ENCODE peak calls at places on chromosome 15, in seven cellular contexts. One of them, this sample, is unnamed.

GRCh38 chr15:35810007-35810406 is 264.0 kb upstream of the DPH6 start:
- DNase-seq in M059J: no peak
- DNase-seq in aorta: no peak
- DNase-seq in EL: no peak
- DNase-seq in hepatocyte: no peak
- DNase-seq in AG04450: no peak
- DNase-seq in activated CD4-positive, alpha-beta memory T cell treated with anti-CD3 and anti-CD28 coated beads, Interleukin-2, amount 10 ng/mL, durations not matched to agents 7 days and 5 days: no peak
- DNase-seq in this sample: no peak

GRCh38 chr15:90463381-90463780 is 66.3 kb upstream of the CRTC3 start:
- DNase-seq in hepatocyte: no peak
- DNase-seq in aorta: no peak
- DNase-seq in M059J: peak
- DNase-seq in activated CD4-positive, alpha-beta memory T cell treated with anti-CD3 and anti-CD28 coated beads, Interleukin-2, amount 10 ng/mL, durations not matched to agents 7 days and 5 days: no peak
- DNase-seq in EL: peak
- DNase-seq in AG04450: no peak
- DNase-seq in this sample: peak

GRCh38 chr15:86624261-86625036 is 544.8 kb downstream of the AGBL1 start:
- DNase-seq in EL: peak
- DNase-seq in hepatocyte: peak
- DNase-seq in M059J: peak
- DNase-seq in activated CD4-positive, alpha-beta memory T cell treated with anti-CD3 and anti-CD28 coated beads, Interleukin-2, amount 10 ng/mL, durations not matched to agents 7 days and 5 days: peak
- DNase-seq in aorta: peak
- DNase-seq in AG04450: no peak
- DNase-seq in this sample: peak

GRCh38 chr15:73617310-73617709 is 15.9 kb downstream of the NPTN start:
- DNase-seq in hepatocyte: no peak
- DNase-seq in EL: no peak
- DNase-seq in activated CD4-positive, alpha-beta memory T cell treated with anti-CD3 and anti-CD28 coated beads, Interleukin-2, amount 10 ng/mL, durations not matched to agents 7 days and 5 days: no peak
- DNase-seq in AG04450: no peak
- DNase-seq in aorta: no peak
- DNase-seq in M059J: no peak
- DNase-seq in this sample: peak

GRCh38 chr15:51380999-51381806 is 39.7 kb downstream of the GLDN start:
- DNase-seq in AG04450: peak
- DNase-seq in M059J: peak
- DNase-seq in hepatocyte: peak
- DNase-seq in aorta: peak
- DNase-seq in activated CD4-positive, alpha-beta memory T cell treated with anti-CD3 and anti-CD28 coated beads, Interleukin-2, amount 10 ng/mL, durations not matched to agents 7 days and 5 days: peak
- DNase-seq in EL: peak
- DNase-seq in this sample: peak

GRCh38 chr15:74775132-74775562 is 6.7 kb upstream of the CSK start:
- DNase-seq in aorta: no peak
- DNase-seq in EL: no peak
- DNase-seq in AG04450: no peak
- DNase-seq in hepatocyte: no peak
- DNase-seq in activated CD4-positive, alpha-beta memory T cell treated with anti-CD3 and anti-CD28 coated beads, Interleukin-2, amount 10 ng/mL, durations not matched to agents 7 days and 5 days: no peak
- DNase-seq in M059J: no peak
- DNase-seq in this sample: no peak

GRCh38 chr15:99502182-99502581 is 63.6 kb upstream of the MEF2A start:
- DNase-seq in hepatocyte: no peak
- DNase-seq in aorta: no peak
- DNase-seq in AG04450: no peak
- DNase-seq in M059J: no peak
- DNase-seq in EL: no peak
- DNase-seq in activated CD4-positive, alpha-beta memory T cell treated with anti-CD3 and anti-CD28 coated beads, Interleukin-2, amount 10 ng/mL, durations not matched to agents 7 days and 5 days: peak
- DNase-seq in this sample: no peak

GRCh38 chr15:89526601-89527441 is 30.4 kb upstream of the RHCG start:
- DNase-seq in EL: no peak
- DNase-seq in aorta: no peak
- DNase-seq in hepatocyte: no peak
- DNase-seq in activated CD4-positive, alpha-beta memory T cell treated with anti-CD3 and anti-CD28 coated beads, Interleukin-2, amount 10 ng/mL, durations not matched to agents 7 days and 5 days: no peak
- DNase-seq in M059J: no peak
- DNase-seq in AG04450: no peak
- DNase-seq in this sample: no peak

GRCh38 chr15:56052389-56053045 is 59.1 kb upstream of the NEDD4 start:
- DNase-seq in activated CD4-positive, alpha-beta memory T cell treated with anti-CD3 and anti-CD28 coated beads, Interleukin-2, amount 10 ng/mL, durations not matched to agents 7 days and 5 days: no peak
- DNase-seq in aorta: no peak
- DNase-seq in M059J: peak
- DNase-seq in hepatocyte: peak
- DNase-seq in EL: peak
- DNase-seq in AG04450: no peak
- DNase-seq in this sample: peak

GRCh38 chr15:100721758-100722550 is 119.6 kb downstream of the ASB7 start:
- DNase-seq in activated CD4-positive, alpha-beta memory T cell treated with anti-CD3 and anti-CD28 coated beads, Interleukin-2, amount 10 ng/mL, durations not matched to agents 7 days and 5 days: peak
- DNase-seq in AG04450: peak
- DNase-seq in EL: peak
- DNase-seq in hepatocyte: peak
- DNase-seq in M059J: peak
- DNase-seq in aorta: peak
- DNase-seq in this sample: peak

GRCh38 chr15:89531796-89532537 is 35.6 kb upstream of the RHCG start:
- DNase-seq in activated CD4-positive, alpha-beta memory T cell treated with anti-CD3 and anti-CD28 coated beads, Interleukin-2, amount 10 ng/mL, durations not matched to agents 7 days and 5 days: no peak
- DNase-seq in M059J: peak
- DNase-seq in aorta: no peak
- DNase-seq in EL: peak
- DNase-seq in hepatocyte: no peak
- DNase-seq in AG04450: no peak
- DNase-seq in this sample: no peak

GRCh38 chr15:66720206-66721010 is 18.4 kb downstream of the SMAD6 start:
- DNase-seq in EL: peak
- DNase-seq in hepatocyte: peak
- DNase-seq in aorta: peak
- DNase-seq in AG04450: no peak
- DNase-seq in M059J: peak
- DNase-seq in activated CD4-positive, alpha-beta memory T cell treated with anti-CD3 and anti-CD28 coated beads, Interleukin-2, amount 10 ng/mL, durations not matched to agents 7 days and 5 days: peak
- DNase-seq in this sample: peak

This sample was measured in astrocyte of the spinal cord.